ENCODE peak calls at places on chromosomes 12 and 14, in nine cellular contexts. F, X, T, O, C, R, G, H and I are unnamed samples.

GRCh38 chr12:101707131-101707782 is 9.8 kb downstream of the CHPT1 start:
- DNase-seq in G (no peak), O (no peak), R (no peak), X (peak; percentile 39), T (no peak), F (no peak), C (no peak), H (no peak), I (no peak)

GRCh38 chr12:10718279-10718821 is 4.8 kb downstream of the YBX3 start:
- DNase-seq in C (no peak), H (no peak), F (no peak), O (peak; percentile 23), G (no peak), T (no peak), R (no peak), X (peak; percentile 44), I (no peak)

GRCh38 chr14:61524211-61524806 is 171.0 kb upstream of the HIF1A start:
- DNase-seq in X (peak; percentile 95), F (no peak), G (no peak), C (no peak), T (peak; percentile 77), H (peak; percentile 51), R (no peak), O (peak; percentile 53), I (peak; percentile 71)

GRCh38 chr12:82425241-82425640 is 66.9 kb downstream of the METTL25 start:
- DNase-seq in O (no peak), F (no peak), C (no peak), T (no peak), H (no peak), G (no peak), X (peak; percentile 12), R (no peak), I (no peak)

GRCh38 chr14:61503167-61503801 is 181.9 kb downstream of the PRKCH start:
- DNase-seq in F (no peak), X (no peak), H (no peak), O (no peak), C (no peak), R (no peak), T (no peak), G (no peak), I (no peak)

GRCh38 chr12:111404362-111405148 is 1.2 kb upstream of the SH2B3 start:
- DNase-seq in G (peak; percentile 38), C (no peak), T (no peak), X (no peak), R (no peak), O (peak; percentile 71), H (peak; percentile 52), F (no peak), I (no peak)

GRCh38 chr12:30835216-30835615 is 80.5 kb upstream of the CAPRIN2 start:
- DNase-seq in R (no peak), H (no peak), O (no peak), C (no peak), T (no peak), F (no peak), X (no peak), G (no peak), I (no peak)

GRCh38 chr14:29527286-29527685 is 400.4 kb downstream of the PRKD1 start:
- DNase-seq in R (no peak), O (no peak), H (no peak), G (no peak), F (no peak), T (no peak), C (no peak), X (no peak), I (no peak)

GRCh38 chr12:113475451-113476085 is 3.9 kb upstream of the LHX5 start:
- DNase-seq in R (no peak), X (no peak), H (no peak), T (no peak), O (no peak), F (no peak), C (no peak), G (no peak), I (no peak)

GRCh38 chr14:21518725-21519124 is 7.4 kb downstream of the SALL2 start:
- DNase-seq in O (no peak), C (no peak), T (no peak), H (no peak), F (no peak), X (no peak), G (no peak), R (no peak), I (no peak)

GRCh38 chr12:88342434-88342833 is 200.3 kb downstream of the TMTC3 start:
- DNase-seq in C (no peak), G (no peak), T (no peak), O (no peak), F (no peak), R (no peak), X (no peak), H (no peak), I (no peak)

GRCh38 chr14:81625343-81625742 is 91.7 kb upstream of the SEL1L start:
- DNase-seq in O (peak; percentile 46), R (peak; percentile 2), H (no peak), G (no peak), C (no peak), X (peak; percentile 55), F (no peak), T (peak; percentile 29), I (peak; percentile 64)

GRCh38 chr12:120833849-120834248 is 70.3 kb downstream of the SPPL3 start:
- DNase-seq in C (no peak), X (no peak), F (no peak), O (no peak), H (no peak), R (no peak), G (no peak), T (no peak), I (no peak)

DNA sequence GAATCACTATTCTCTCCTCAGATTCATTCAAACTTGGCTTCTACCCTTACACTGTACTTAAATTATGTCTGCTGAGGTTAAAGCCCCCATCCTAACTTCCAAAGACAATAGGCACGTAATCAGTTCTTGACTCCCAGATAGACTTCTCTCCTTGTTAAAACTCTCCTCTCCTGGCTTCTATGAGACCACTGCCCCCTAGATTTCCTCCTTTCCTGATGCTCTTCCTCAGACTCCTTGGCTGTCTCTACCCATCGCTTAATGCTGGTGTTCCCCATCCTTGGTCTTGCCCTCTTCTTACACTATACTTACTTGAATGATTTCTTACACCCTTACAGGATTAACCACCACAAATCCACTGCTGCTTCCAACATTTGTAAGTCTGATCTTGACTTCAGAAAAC is 32.8 kb downstream of the TC2N start:
- DNase-seq in R (no peak), H (no peak), G (no peak), X (no peak), F (no peak), T (no peak), O (no peak), C (no peak), I (no peak)
- H3K4me3 ChIP-seq in R (no peak overlapping the region), H (no peak overlapping the region), G (peak overlapping the region; percentile 69), X (peak overlapping the region; percentile 66), F (peak overlapping the region; percentile 78), T (no peak overlapping the region), O (peak overlapping the region; percentile 14), C (peak overlapping the region; percentile 50), I (no peak overlapping the region)

DNA sequence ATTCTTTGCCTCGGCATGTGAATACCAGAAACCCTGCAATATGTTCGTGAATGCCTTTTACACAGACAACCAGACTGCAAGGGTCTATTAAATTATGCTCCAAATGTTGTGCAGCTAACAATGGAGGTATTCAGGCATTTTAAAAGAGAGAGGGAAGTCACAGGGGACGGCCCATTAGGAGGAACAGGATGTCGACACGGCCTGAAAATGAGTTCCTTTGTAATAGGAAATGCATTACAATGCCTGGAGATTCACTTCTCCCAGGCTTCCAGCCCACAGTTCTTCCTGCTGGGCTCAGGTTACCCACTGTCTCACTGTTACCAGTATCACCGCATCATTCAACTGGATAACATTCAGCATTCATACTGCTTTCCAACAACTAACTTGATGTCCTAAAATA is 2.5 kb downstream of the DUSP6 start:
- DNase-seq in X (peak; percentile 82), T (no peak), C (peak; percentile 56), F (peak; percentile 36), H (peak; percentile 60), G (no peak), O (no peak), R (no peak), I (peak; percentile 96)
- H3K4me1 ChIP-seq in X (peaks cover 52% of the 10 kb centered on the region), T (peaks cover 11% of the 10 kb centered on the region), C (peaks cover 34% of the 10 kb centered on the region), F (peaks cover 22% of the 10 kb centered on the region), H (peaks cover 17% of the 10 kb centered on the region), G (peaks cover 87% of the 10 kb centered on the region), O (peaks cover 1% of the 10 kb centered on the region), R (peaks cover 30% of the 10 kb centered on the region), I (peaks cover 39% of the 10 kb centered on the region)

DNA sequence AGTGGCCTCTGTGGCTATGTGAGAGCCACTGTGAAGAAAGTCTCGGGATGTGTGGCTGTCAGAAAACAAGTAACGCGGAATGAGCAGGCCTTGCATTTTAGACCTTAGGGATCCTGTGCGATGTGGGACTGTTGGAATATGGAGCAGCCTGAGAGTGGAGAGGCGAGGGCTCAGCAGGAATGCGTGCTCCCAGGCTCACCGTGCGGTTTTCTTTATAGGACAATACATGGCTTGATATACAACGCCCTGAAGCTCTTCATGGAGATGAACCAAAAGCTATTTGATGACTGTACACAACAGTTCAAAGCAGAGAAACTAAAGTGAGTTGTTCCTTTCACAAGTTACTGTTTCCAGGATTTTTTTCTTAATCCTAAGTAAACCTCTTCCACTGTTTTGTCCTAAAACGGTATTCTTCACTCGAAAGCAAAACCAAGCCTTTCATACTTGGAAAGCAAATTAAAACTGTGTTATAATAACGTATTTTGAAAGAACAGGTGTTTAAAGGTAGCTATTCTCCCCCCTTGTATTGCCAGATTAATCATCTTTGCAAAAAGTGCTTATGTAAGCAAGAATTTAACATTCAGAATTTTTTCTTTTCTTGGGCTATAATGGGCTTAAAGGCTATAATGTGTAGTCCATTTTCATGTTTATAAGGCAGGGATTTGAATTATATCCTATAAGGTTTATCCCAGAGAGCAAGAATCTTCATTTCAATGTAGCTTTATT is 54.8 kb upstream of the DYNC1H1 start:
- DNase-seq in F (no peak), T (no peak), O (no peak), G (no peak), R (no peak), H (no peak), X (no peak), C (no peak), I (peak; percentile 62)
- H3K4me3 ChIP-seq in F (no peak overlapping the region), T (no peak overlapping the region), O (no peak overlapping the region), G (no peak overlapping the region), R (no peak overlapping the region), H (no peak overlapping the region), X (no peak overlapping the region), C (no peak overlapping the region), I (no peak overlapping the region)

GRCh38 chr14:85248881-85249635 is 280.9 kb upstream of the FLRT2 start:
- DNase-seq in R (no peak), H (no peak), G (no peak), C (no peak), T (no peak), F (no peak), O (peak; percentile 5), X (peak; percentile 43), I (no peak)

GRCh38 chr14:85257287-85257686 is 272.7 kb upstream of the FLRT2 start:
- DNase-seq in R (no peak), H (no peak), F (no peak), X (no peak), G (no peak), T (no peak), O (no peak), C (no peak), I (no peak)

GRCh38 chr14:85252011-85252410 is 277.9 kb upstream of the FLRT2 start:
- DNase-seq in X (peak; percentile 83), T (peak; percentile 17), O (no peak), R (peak; percentile 64), G (no peak), H (no peak), F (no peak), C (no peak), I (no peak)

GRCh38 chr14:85250369-85250768 is 279.6 kb upstream of the FLRT2 start:
- DNase-seq in O (peak; percentile 48), C (no peak), H (no peak), F (no peak), G (no peak), X (no peak), R (no peak), T (no peak), I (no peak)

GRCh38 chr14:85254718-85255117 is 275.2 kb upstream of the FLRT2 start:
- DNase-seq in H (no peak), G (no peak), C (no peak), X (no peak), O (no peak), T (no peak), F (no peak), R (no peak), I (no peak)
- H3K4me1 ChIP-seq in H (peaks cover 3% of the 10 kb centered on the region), G (peaks cover 7% of the 10 kb centered on the region), C (no peaks in the 10 kb centered on the region), X (peaks cover 4% of the 10 kb centered on the region), O (no peaks in the 10 kb centered on the region), T (no peaks in the 10 kb centered on the region), F (no peaks in the 10 kb centered on the region), R (no peaks in the 10 kb centered on the region), I (no peaks in the 10 kb centered on the region)